ENCODE peak calls at places on chromosome 19, in six cellular contexts. One of them, this sample, is unnamed.

GRCh38 chr19:33813391-33814101 is 16.9 kb downstream of the KCTD15 start:
- DNase-seq in fibroblast of mammary gland: no peak
- DNase-seq in cardiac muscle cell: no peak
- DNase-seq in esophagus squamous epithelium: no peak
- DNase-seq in AG09309: no peak
- DNase-seq in upper lobe of right lung: peak; percentile 52
- DNase-seq in this sample: peak; percentile 17

GRCh38 chr19:51168571-51169282 is 26.6 kb downstream of the SIGLEC7 start:
- DNase-seq in esophagus squamous epithelium: no peak
- DNase-seq in cardiac muscle cell: no peak
- DNase-seq in upper lobe of right lung: no peak
- DNase-seq in AG09309: no peak
- DNase-seq in fibroblast of mammary gland: peak; percentile 1
- DNase-seq in this sample: no peak

GRCh38 chr19:7868326-7868670 is 5.9 kb downstream of the PRR36 start:
- DNase-seq in esophagus squamous epithelium: no peak
- DNase-seq in fibroblast of mammary gland: peak; percentile 15
- DNase-seq in AG09309: no peak
- DNase-seq in cardiac muscle cell: no peak
- DNase-seq in upper lobe of right lung: no peak
- DNase-seq in this sample: no peak

GRCh38 chr19:32720216-32720935 is 809 bp downstream of the TDRD12 start:
- DNase-seq in fibroblast of mammary gland: no peak
- DNase-seq in AG09309: no peak
- DNase-seq in esophagus squamous epithelium: no peak
- DNase-seq in upper lobe of right lung: no peak
- DNase-seq in cardiac muscle cell: no peak
- DNase-seq in this sample: no peak

GRCh38 chr19:30853036-30853435 is 480.9 kb downstream of the ZNF536 start:
- DNase-seq in upper lobe of right lung: no peak
- DNase-seq in fibroblast of mammary gland: no peak
- DNase-seq in cardiac muscle cell: no peak
- DNase-seq in esophagus squamous epithelium: no peak
- DNase-seq in AG09309: no peak
- DNase-seq in this sample: no peak

GRCh38 chr19:11168568-11168967 is 13.0 kb upstream of the SPC24 start:
- DNase-seq in AG09309: peak; percentile 89
- DNase-seq in esophagus squamous epithelium: no peak
- DNase-seq in upper lobe of right lung: no peak
- DNase-seq in cardiac muscle cell: no peak
- DNase-seq in fibroblast of mammary gland: peak; percentile 99
- DNase-seq in this sample: no peak

GRCh38 chr19:888615-889385 is 4.2 kb downstream of the MED16 start:
- DNase-seq in cardiac muscle cell: no peak
- DNase-seq in AG09309: no peak
- DNase-seq in fibroblast of mammary gland: no peak
- DNase-seq in esophagus squamous epithelium: no peak
- DNase-seq in upper lobe of right lung: no peak
- DNase-seq in this sample: no peak

GRCh38 chr19:10863107-10863700 is 8.1 kb upstream of the CARM1 start:
- DNase-seq in fibroblast of mammary gland: peak; percentile 72
- DNase-seq in esophagus squamous epithelium: no peak
- DNase-seq in cardiac muscle cell: peak; percentile 8
- DNase-seq in upper lobe of right lung: peak; percentile 81
- DNase-seq in AG09309: no peak
- DNase-seq in this sample: no peak

GRCh38 chr19:6459356-6460098 is at the start of gene SLC25A23:
- DNase-seq in fibroblast of mammary gland: peak; percentile 49
- DNase-seq in AG09309: peak; percentile 2
- DNase-seq in esophagus squamous epithelium: no peak
- DNase-seq in upper lobe of right lung: peak; percentile 89
- DNase-seq in cardiac muscle cell: peak; percentile 86
- DNase-seq in this sample: peak; percentile 93

GRCh38 chr19:58474997-58475713 is 997 bp upstream of the ZNF446 start:
- DNase-seq in upper lobe of right lung: no peak
- DNase-seq in fibroblast of mammary gland: peak; percentile 57
- DNase-seq in esophagus squamous epithelium: no peak
- DNase-seq in cardiac muscle cell: no peak
- DNase-seq in AG09309: no peak
- DNase-seq in this sample: no peak

GRCh38 chr19:7540761-7541480 is 5.4 kb downstream of the PNPLA6 start:
- DNase-seq in fibroblast of mammary gland: peak; percentile 63
- DNase-seq in esophagus squamous epithelium: no peak
- DNase-seq in cardiac muscle cell: peak; percentile 54
- DNase-seq in AG09309: no peak
- DNase-seq in upper lobe of right lung: peak; percentile 78
- DNase-seq in this sample: no peak

GRCh38 chr19:12783226-12783848 is 7.9 kb upstream of the JUNB start:
- DNase-seq in cardiac muscle cell: no peak
- DNase-seq in upper lobe of right lung: no peak
- DNase-seq in fibroblast of mammary gland: no peak
- DNase-seq in AG09309: no peak
- DNase-seq in esophagus squamous epithelium: no peak
- DNase-seq in this sample: no peak

GRCh38 chr19:42270346-42271044 is 1.4 kb downstream of the CIC start:
- DNase-seq in cardiac muscle cell: no peak
- DNase-seq in esophagus squamous epithelium: no peak
- DNase-seq in AG09309: peak; percentile 76
- DNase-seq in fibroblast of mammary gland: peak; percentile 81
- DNase-seq in upper lobe of right lung: peak; percentile 80
- DNase-seq in this sample: no peak

GRCh38 chr19:43798546-43799409 is 3.5 kb downstream of the LYPD5 start:
- DNase-seq in upper lobe of right lung: peak; percentile 78
- DNase-seq in esophagus squamous epithelium: no peak
- DNase-seq in AG09309: no peak
- DNase-seq in fibroblast of mammary gland: no peak
- DNase-seq in cardiac muscle cell: peak; percentile 7
- DNase-seq in this sample: no peak

GRCh38 chr19:6060600-6061391 is 49.5 kb downstream of the RFX2 start:
- DNase-seq in AG09309: no peak
- DNase-seq in esophagus squamous epithelium: no peak
- DNase-seq in cardiac muscle cell: no peak
- DNase-seq in upper lobe of right lung: no peak
- DNase-seq in fibroblast of mammary gland: peak; percentile 41
- DNase-seq in this sample: no peak

GRCh38 chr19:30224689-30225606 is 147.2 kb upstream of the ZNF536 start:
- DNase-seq in fibroblast of mammary gland: no peak
- DNase-seq in upper lobe of right lung: no peak
- DNase-seq in esophagus squamous epithelium: no peak
- DNase-seq in AG09309: no peak
- DNase-seq in cardiac muscle cell: no peak
- DNase-seq in this sample: no peak

GRCh38 chr19:20162821-20163220 is 4.2 kb upstream of the ZNF486 start:
- DNase-seq in fibroblast of mammary gland: no peak
- DNase-seq in cardiac muscle cell: no peak
- DNase-seq in AG09309: no peak
- DNase-seq in esophagus squamous epithelium: no peak
- DNase-seq in upper lobe of right lung: no peak
- DNase-seq in this sample: no peak

GRCh38 chr19:45712699-45713067 is 18.0 kb downstream of the FBXO46 start:
- DNase-seq in esophagus squamous epithelium: no peak
- DNase-seq in fibroblast of mammary gland: no peak
- DNase-seq in AG09309: no peak
- DNase-seq in cardiac muscle cell: no peak
- DNase-seq in upper lobe of right lung: no peak
- DNase-seq in this sample: no peak

GRCh38 chr19:45200614-45201013 is 22.0 kb downstream of the BLOC1S3 start:
- DNase-seq in upper lobe of right lung: no peak
- DNase-seq in cardiac muscle cell: peak; percentile 49
- DNase-seq in fibroblast of mammary gland: peak; percentile 71
- DNase-seq in esophagus squamous epithelium: no peak
- DNase-seq in AG09309: no peak
- DNase-seq in this sample: no peak

GRCh38 chr19:53177986-53178385 is 15.2 kb downstream of the ZNF665 start:
- DNase-seq in cardiac muscle cell: no peak
- DNase-seq in upper lobe of right lung: no peak
- DNase-seq in esophagus squamous epithelium: no peak
- DNase-seq in AG09309: no peak
- DNase-seq in fibroblast of mammary gland: no peak
- DNase-seq in this sample: no peak

GRCh38 chr19:51135004-51135403 is 7.1 kb upstream of the SIGLEC7 start:
- DNase-seq in fibroblast of mammary gland: no peak
- DNase-seq in AG09309: no peak
- DNase-seq in upper lobe of right lung: no peak
- DNase-seq in esophagus squamous epithelium: no peak
- DNase-seq in cardiac muscle cell: no peak
- DNase-seq in this sample: no peak

GRCh38 chr19:1315470-1316166 is 29.9 kb downstream of the EFNA2 start:
- DNase-seq in AG09309: no peak
- DNase-seq in fibroblast of mammary gland: peak; percentile 34
- DNase-seq in upper lobe of right lung: peak; percentile 81
- DNase-seq in cardiac muscle cell: peak; percentile 67
- DNase-seq in esophagus squamous epithelium: no peak
- DNase-seq in this sample: peak; percentile 92

GRCh38 chr19:16373989-16374388 is 49.4 kb downstream of the KLF2 start:
- DNase-seq in upper lobe of right lung: no peak
- DNase-seq in cardiac muscle cell: no peak
- DNase-seq in fibroblast of mammary gland: no peak
- DNase-seq in AG09309: no peak
- DNase-seq in esophagus squamous epithelium: no peak
- DNase-seq in this sample: no peak

GRCh38 chr19:16886305-16886880 is 2.4 kb upstream of the F2RL3 start:
- DNase-seq in AG09309: no peak
- DNase-seq in upper lobe of right lung: peak; percentile 87
- DNase-seq in fibroblast of mammary gland: peak; percentile 92
- DNase-seq in cardiac muscle cell: no peak
- DNase-seq in esophagus squamous epithelium: no peak
- DNase-seq in this sample: no peak

GRCh38 chr19:33302974-33303790 is 848 bp upstream of the CEBPA start:
- DNase-seq in AG09309: no peak
- DNase-seq in cardiac muscle cell: peak; percentile 86
- DNase-seq in fibroblast of mammary gland: peak; percentile 32
- DNase-seq in esophagus squamous epithelium: no peak
- DNase-seq in upper lobe of right lung: peak; percentile 86
- DNase-seq in this sample: peak; percentile 55

GRCh38 chr19:1420590-1420989 is 13.2 kb downstream of the DAZAP1 start:
- DNase-seq in esophagus squamous epithelium: no peak
- DNase-seq in fibroblast of mammary gland: no peak
- DNase-seq in upper lobe of right lung: no peak
- DNase-seq in cardiac muscle cell: no peak
- DNase-seq in AG09309: no peak
- DNase-seq in this sample: no peak

GRCh38 chr19:16542894-16543498 is 759 bp upstream of the CHERP start:
- DNase-seq in AG09309: no peak
- DNase-seq in cardiac muscle cell: no peak
- DNase-seq in fibroblast of mammary gland: peak; percentile 12
- DNase-seq in upper lobe of right lung: no peak
- DNase-seq in esophagus squamous epithelium: no peak
- DNase-seq in this sample: no peak

GRCh38 chr19:16125738-16126495 is 14.2 kb downstream of the RAB8A start:
- DNase-seq in esophagus squamous epithelium: no peak
- DNase-seq in cardiac muscle cell: no peak
- DNase-seq in AG09309: no peak
- DNase-seq in fibroblast of mammary gland: peak; percentile 38
- DNase-seq in upper lobe of right lung: no peak
- DNase-seq in this sample: no peak

DNA sequence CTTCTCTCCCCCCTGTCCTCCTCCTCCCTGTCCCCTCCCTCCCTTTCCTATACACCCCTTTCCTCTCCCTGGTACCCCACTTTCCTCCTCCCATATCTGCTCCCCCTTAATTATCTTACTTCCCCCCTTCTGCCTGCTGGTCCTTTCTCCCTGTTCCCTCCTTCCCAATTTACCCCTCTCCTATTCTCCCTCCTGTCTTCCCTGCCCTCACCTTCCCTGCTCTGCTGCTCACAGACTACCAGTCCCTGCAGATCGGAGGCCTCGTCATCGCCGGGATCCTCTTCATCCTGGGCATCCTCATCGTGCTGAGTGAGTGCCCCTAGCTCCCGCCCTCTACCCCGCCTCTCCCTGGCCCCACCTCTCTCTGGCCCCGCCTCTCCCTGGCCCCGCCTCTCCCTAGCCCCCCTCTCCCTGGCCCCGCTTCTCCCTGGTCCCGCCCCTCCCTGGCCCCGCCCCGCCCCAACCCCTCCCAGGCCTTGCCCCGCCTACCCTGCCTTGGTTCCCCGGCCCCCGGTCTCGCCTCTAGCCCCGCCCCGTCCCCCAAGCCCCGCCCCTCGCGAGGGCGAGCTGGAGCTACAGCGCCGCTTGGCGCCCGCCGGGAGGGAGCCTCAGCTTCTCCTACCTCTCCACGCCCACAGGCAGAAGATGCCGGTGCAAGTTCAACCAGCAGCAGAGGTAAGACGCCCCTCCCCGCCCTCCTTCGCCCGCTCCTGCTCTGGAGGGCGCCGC is 2.0 kb upstream of the FXYD7 start:
- DNase-seq in upper lobe of right lung: peak; percentile 97
- DNase-seq in AG09309: no peak
- DNase-seq in cardiac muscle cell: peak; percentile 94
- DNase-seq in esophagus squamous epithelium: peak; percentile 67
- DNase-seq in fibroblast of mammary gland: peak; percentile 91
- DNase-seq in this sample: peak; percentile 96
- TF ChIP-seq CTCF in upper lobe of right lung: peak; percentile 39
- TF ChIP-seq CTCF in AG09309: peak; percentile 54
- TF ChIP-seq CTCF in cardiac muscle cell: peak; percentile 45
- TF ChIP-seq CTCF in esophagus squamous epithelium: peak; percentile 51
- TF ChIP-seq CTCF in fibroblast of mammary gland: peak; percentile 45
- TF ChIP-seq CTCF in this sample: peak; percentile 45

GRCh38 chr19:2631213-2631821 is 71.2 kb downstream of the GNG7 start:
- DNase-seq in cardiac muscle cell: no peak
- DNase-seq in esophagus squamous epithelium: no peak
- DNase-seq in upper lobe of right lung: no peak
- DNase-seq in fibroblast of mammary gland: peak; percentile 46
- DNase-seq in AG09309: no peak
- DNase-seq in this sample: no peak
- TF ChIP-seq CTCF in cardiac muscle cell: no peak
- TF ChIP-seq CTCF in esophagus squamous epithelium: no peak
- TF ChIP-seq CTCF in upper lobe of right lung: no peak
- TF ChIP-seq CTCF in fibroblast of mammary gland: no peak
- TF ChIP-seq CTCF in AG09309: no peak
- TF ChIP-seq CTCF in this sample: no peak

DNA sequence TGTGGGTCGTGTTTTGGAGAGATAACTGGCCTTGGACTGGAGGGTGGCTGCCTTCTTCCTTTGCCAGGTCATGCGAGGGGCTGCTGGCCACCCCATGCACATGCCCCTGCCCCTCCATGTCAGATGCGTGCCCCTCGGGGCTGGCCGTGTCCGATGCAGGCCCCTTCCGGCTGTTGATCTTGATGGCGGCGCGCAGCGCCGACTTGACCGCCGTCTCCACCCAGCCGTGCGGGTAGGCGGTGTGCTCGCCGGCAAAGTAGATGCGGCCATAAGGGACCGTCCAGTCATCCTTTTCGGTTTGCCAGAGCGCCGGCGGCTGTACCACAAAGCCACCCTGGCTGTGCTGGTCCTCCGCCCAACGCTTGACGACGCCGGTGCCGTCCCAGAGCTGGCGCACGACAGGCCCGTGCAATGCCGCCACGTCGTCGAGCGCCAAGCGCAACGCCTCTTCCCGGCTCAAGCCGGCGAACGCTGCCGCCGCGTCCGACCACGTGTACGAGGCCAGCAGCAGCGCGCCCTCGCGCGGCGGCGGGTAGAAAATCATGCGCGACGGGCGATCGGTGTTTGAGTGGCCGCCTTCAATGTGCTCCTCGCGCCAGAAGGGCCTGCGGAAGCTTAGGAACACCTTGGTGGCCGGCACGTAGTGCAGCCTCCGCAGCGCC is 6.9 kb downstream of the IL4I1 start:
- DNase-seq in upper lobe of right lung: peak; percentile 89
- DNase-seq in esophagus squamous epithelium: no peak
- DNase-seq in AG09309: no peak
- DNase-seq in fibroblast of mammary gland: peak; percentile 74
- DNase-seq in cardiac muscle cell: peak; percentile 77
- DNase-seq in this sample: no peak
- TF ChIP-seq CTCF in upper lobe of right lung: peak; percentile 74
- TF ChIP-seq CTCF in esophagus squamous epithelium: peak; percentile 68
- TF ChIP-seq CTCF in AG09309: peak; percentile 53
- TF ChIP-seq CTCF in fibroblast of mammary gland: peak; percentile 53
- TF ChIP-seq CTCF in cardiac muscle cell: peak; percentile 70
- TF ChIP-seq CTCF in this sample: no peak

GRCh38 chr19:37906868-37907734 is at the start of gene SIPA1L3:
- DNase-seq in cardiac muscle cell: peak; percentile 99
- DNase-seq in fibroblast of mammary gland: peak; percentile 92
- DNase-seq in upper lobe of right lung: peak; percentile 97
- DNase-seq in esophagus squamous epithelium: peak; percentile 85
- DNase-seq in AG09309: peak; percentile 77
- DNase-seq in this sample: peak; percentile 84
- TF ChIP-seq CTCF in cardiac muscle cell: no peak
- TF ChIP-seq CTCF in fibroblast of mammary gland: no peak
- TF ChIP-seq CTCF in upper lobe of right lung: no peak
- TF ChIP-seq CTCF in esophagus squamous epithelium: no peak
- TF ChIP-seq CTCF in AG09309: peak; percentile 4
- TF ChIP-seq CTCF in this sample: no peak

This sample was measured in D721Med.